ENCODE peak calls at places on chromosomes 12 and 14, in eight cellular contexts. Y is A549, S is HCT116, L is HL-60, C is GM12878, B is HepG2, O is SK-N-SH, X is K562. Z is an unnamed sample.

GRCh38 chr14:60622210-60622919 is 26.9 kb downstream of the SIX1 start:
- DNase-seq in Y (no peak), S (no peak), L (no peak), C (no peak), B (no peak), O (no peak), X (no peak), Z (no peak)

GRCh38 chr14:105028251-105028927 is 7.5 kb upstream of the CDCA4 start:
- DNase-seq in Y (no peak), S (no peak), L (no peak), C (no peak), B (no peak), O (no peak), X (no peak), Z (no peak)

GRCh38 chr14:100305446-100306255 is 593 bp downstream of the SLC25A29 start:
- DNase-seq in Y (no peak), S (no peak), L (peak), C (no peak), B (no peak), O (peak), X (peak), Z (peak)

GRCh38 chr14:23299986-23300686 is 2.5 kb downstream of the PPP1R3E start:
- DNase-seq in Y (no peak), S (no peak), L (no peak), C (no peak), B (no peak), O (no peak), X (no peak), Z (no peak)

GRCh38 chr12:81196595-81196994 is 118.7 kb downstream of the ACSS3 start:
- DNase-seq in Y (no peak), S (no peak), L (no peak), C (no peak), B (no peak), O (no peak), X (no peak), Z (no peak)

GRCh38 chr12:70798016-70798768 is 122.3 kb downstream of the PTPRR start:
- DNase-seq in Y (no peak), S (no peak), L (no peak), C (no peak), B (no peak), O (no peak), X (no peak), Z (no peak)

GRCh38 chr12:10610188-10610587 is 3.2 kb downstream of the MAGOHB start:
- DNase-seq in Y (no peak), S (no peak), L (no peak), C (no peak), B (no peak), O (no peak), X (no peak), Z (no peak)

GRCh38 chr12:89859513-89860220 is 151.0 kb upstream of the ATP2B1 start:
- DNase-seq in Y (no peak), S (no peak), L (no peak), C (no peak), B (no peak), O (no peak), X (no peak), Z (no peak)

GRCh38 chr14:71250347-71250746 is 343.1 kb downstream of the PCNX1 start:
- DNase-seq in Y (no peak), S (no peak), L (no peak), C (no peak), B (no peak), O (no peak), X (no peak), Z (no peak)

GRCh38 chr12:89936631-89937030 is 228.0 kb upstream of the ATP2B1 start:
- DNase-seq in Y (no peak), S (no peak), L (no peak), C (no peak), B (no peak), O (peak), X (no peak), Z (no peak)

GRCh38 chr14:52021971-52022600 is 32.7 kb downstream of the RTRAF start:
- DNase-seq in Y (no peak), S (no peak), L (no peak), C (peak), B (no peak), O (no peak), X (no peak), Z (no peak)

GRCh38 chr12:7146906-7147305 is 16.7 kb downstream of the CLSTN3 start:
- DNase-seq in Y (no peak), S (no peak), L (no peak), C (no peak), B (no peak), O (no peak), X (no peak), Z (no peak)

GRCh38 chr14:70525691-70526090 is 9.1 kb downstream of the ADAM20 start:
- DNase-seq in Y (no peak), S (no peak), L (no peak), C (no peak), B (no peak), O (peak), X (no peak), Z (no peak)

GRCh38 chr14:105914738-105915385 is 388.5 kb downstream of the TMEM121 start:
- DNase-seq in Y (no peak), S (no peak), L (no peak), C (no peak), B (no peak), O (no peak), X (no peak), Z (no peak)

GRCh38 chr14:56310643-56311042 is 192.4 kb downstream of the PELI2 start:
- DNase-seq in Y (no peak), S (no peak), L (no peak), C (no peak), B (no peak), O (no peak), X (no peak), Z (no peak)

GRCh38 chr14:22291406-22291805 is 297.6 kb downstream of the DAD1 start:
- DNase-seq in Y (no peak), S (no peak), L (no peak), C (no peak), B (no peak), O (no peak), X (no peak), Z (no peak)

GRCh38 chr12:107331912-107332311 is 238.6 kb upstream of the CRY1 start:
- DNase-seq in Y (no peak), S (no peak), L (no peak), C (no peak), B (no peak), O (no peak), X (no peak), Z (no peak)

GRCh38 chr12:2384533-2385328 is 331.9 kb downstream of the CACNA1C start:
- DNase-seq in Y (no peak), S (no peak), L (no peak), C (no peak), B (no peak), O (no peak), X (no peak), Z (no peak)

GRCh38 chr14:61560323-61560722 is 135.0 kb upstream of the HIF1A start:
- DNase-seq in Y (peak), S (no peak), L (no peak), C (no peak), B (peak), O (no peak), X (no peak), Z (no peak)

GRCh38 chr12:991350-992278 is 591 bp downstream of the ERC1 start:
- DNase-seq in Y (no peak), S (no peak), L (no peak), C (no peak), B (no peak), O (peak), X (peak), Z (peak)

GRCh38 chr14:94285158-94285557 is 7.9 kb downstream of the SERPINA10 start:
- DNase-seq in Y (no peak), S (no peak), L (no peak), C (no peak), B (no peak), O (no peak), X (no peak), Z (no peak)

GRCh38 chr14:43754838-43755237 is 752.2 kb downstream of the FSCB start:
- DNase-seq in Y (no peak), S (no peak), L (no peak), C (no peak), B (no peak), O (no peak), X (no peak), Z (peak)

GRCh38 chr14:61514927-61515326 is 180.4 kb upstream of the HIF1A start:
- DNase-seq in Y (no peak), S (no peak), L (no peak), C (no peak), B (no peak), O (no peak), X (no peak), Z (no peak)

GRCh38 chr12:47828967-47829482 is 9.3 kb upstream of the HDAC7 start:
- DNase-seq in Y (peak), S (peak), L (peak), C (no peak), B (no peak), O (peak), X (peak), Z (peak)

GRCh38 chr14:81211844-81212243 is 8.9 kb downstream of the GTF2A1 start:
- DNase-seq in Y (peak), S (no peak), L (peak), C (no peak), B (peak), O (peak), X (no peak), Z (peak)

GRCh38 chr12:92411687-92412086 is 266.0 kb upstream of the BTG1 start:
- DNase-seq in Y (no peak), S (no peak), L (no peak), C (no peak), B (no peak), O (peak), X (no peak), Z (no peak)

GRCh38 chr12:92417343-92417742 is 271.7 kb upstream of the BTG1 start:
- DNase-seq in Y (no peak), S (no peak), L (no peak), C (no peak), B (no peak), O (no peak), X (no peak), Z (no peak)

GRCh38 chr12:92416385-92416812 is 270.8 kb upstream of the BTG1 start:
- DNase-seq in Y (no peak), S (no peak), L (no peak), C (no peak), B (no peak), O (no peak), X (no peak), Z (no peak)

GRCh38 chr12:92412931-92413685 is 267.5 kb upstream of the BTG1 start:
- DNase-seq in Y (no peak), S (no peak), L (no peak), C (no peak), B (no peak), O (no peak), X (no peak), Z (no peak)

DNA sequence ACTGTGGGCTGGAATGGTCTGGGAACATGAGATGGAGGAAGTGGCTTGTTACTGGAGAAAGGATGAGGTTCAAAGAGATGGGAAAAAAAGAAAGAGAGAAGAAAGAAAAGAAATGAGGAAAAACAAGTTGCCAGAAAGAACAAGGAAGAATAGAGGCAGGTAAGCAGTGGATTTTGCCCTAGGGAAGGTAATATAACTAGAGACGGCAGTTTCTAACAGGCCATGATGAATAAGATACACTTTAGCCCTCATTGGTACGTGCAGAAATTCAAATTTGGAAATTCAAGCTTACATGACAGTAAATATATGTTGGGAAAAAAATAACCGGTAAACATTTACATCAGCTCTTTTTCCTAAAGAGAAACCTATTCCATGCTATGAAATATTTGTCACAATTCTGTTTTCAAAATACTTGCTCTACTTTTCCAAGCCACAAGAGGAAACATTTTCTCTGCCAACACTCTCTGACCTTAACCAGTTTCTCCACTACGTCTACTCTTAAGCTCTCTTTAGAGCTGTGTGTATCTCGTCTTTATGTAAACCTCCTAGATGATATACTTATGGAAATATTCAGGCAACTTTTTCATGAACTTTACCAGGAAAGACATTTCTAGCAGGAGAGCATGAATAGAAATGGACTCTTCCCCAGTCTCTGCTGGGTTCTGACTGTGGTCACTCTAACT is 268.9 kb upstream of the BTG1 start:
- DNase-seq in Y (no peak), S (no peak), L (no peak), C (no peak), B (no peak), O (no peak), X (no peak), Z (no peak)
- TF ChIP-seq REST in Y (no peak), S (no peak), L (no peak), C (no peak), B (no peak), O (no peak), X (no peak), Z (no peak)

GRCh38 chr12:93852067-93852466 is 174.9 kb downstream of the CRADD start:
- DNase-seq in Y (no peak), S (no peak), L (no peak), C (no peak), B (no peak), O (peak), X (no peak), Z (no peak)
- TF ChIP-seq REST in Y (no peak), S (no peak), L (no peak), C (no peak), B (no peak), O (no peak), X (no peak), Z (no peak)

GRCh38 chr12:101877816-101878811 is 734 bp downstream of the DRAM1 start:
- DNase-seq in Y (peak), S (no peak), L (no peak), C (no peak), B (peak), O (peak), X (peak), Z (peak)
- TF ChIP-seq REST in Y (no peak), S (no peak), L (no peak), C (no peak), B (no peak), O (no peak), X (no peak), Z (no peak)

GRCh38 chr12:108803428-108804105 is 53.8 kb downstream of the SSH1 start:
- DNase-seq in Y (peak), S (peak), L (peak), C (peak), B (peak), O (peak), X (peak), Z (peak)
- TF ChIP-seq REST in Y (no peak), S (no peak), L (no peak), C (no peak), B (no peak), O (no peak), X (no peak), Z (no peak)

GRCh38 chr14:99116741-99117295 is 155.2 kb downstream of the BCL11B start:
- DNase-seq in Y (no peak), S (no peak), L (no peak), C (no peak), B (no peak), O (no peak), X (no peak), Z (no peak)
- TF ChIP-seq REST in Y (no peak), S (no peak), L (no peak), C (no peak), B (no peak), O (no peak), X (no peak), Z (no peak)

GRCh38 chr12:12456637-12457036 is 99.8 kb downstream of the BORCS5 start:
- DNase-seq in Y (no peak), S (no peak), L (no peak), C (no peak), B (no peak), O (no peak), X (no peak), Z (no peak)
- TF ChIP-seq REST in Y (no peak), S (no peak), L (no peak), C (no peak), B (no peak), O (no peak), X (no peak), Z (no peak)

GRCh38 chr14:33647385-33647786 is 303.5 kb downstream of the EGLN3 start:
- DNase-seq in Y (peak), S (no peak), L (no peak), C (no peak), B (no peak), O (no peak), X (no peak), Z (no peak)
- TF ChIP-seq REST in Y (no peak), S (no peak), L (no peak), C (no peak), B (no peak), O (no peak), X (no peak), Z (no peak)

GRCh38 chr12:96400631-96401060 is 407 bp upstream of the CDK17 start:
- DNase-seq in Y (peak), S (no peak), L (peak), C (peak), B (peak), O (no peak), X (no peak), Z (no peak)

GRCh38 chr12:96402061-96402460 is 1.8 kb upstream of the CDK17 start:
- DNase-seq in Y (no peak), S (no peak), L (no peak), C (no peak), B (no peak), O (no peak), X (no peak), Z (peak)

GRCh38 chr12:96403870-96404269 is 3.6 kb upstream of the CDK17 start:
- DNase-seq in Y (no peak), S (no peak), L (no peak), C (peak), B (no peak), O (no peak), X (no peak), Z (peak)

GRCh38 chr12:96401061-96401871 is 1.0 kb upstream of the CDK17 start:
- DNase-seq in Y (peak), S (peak), L (peak), C (peak), B (peak), O (peak), X (peak), Z (peak)

DNA sequence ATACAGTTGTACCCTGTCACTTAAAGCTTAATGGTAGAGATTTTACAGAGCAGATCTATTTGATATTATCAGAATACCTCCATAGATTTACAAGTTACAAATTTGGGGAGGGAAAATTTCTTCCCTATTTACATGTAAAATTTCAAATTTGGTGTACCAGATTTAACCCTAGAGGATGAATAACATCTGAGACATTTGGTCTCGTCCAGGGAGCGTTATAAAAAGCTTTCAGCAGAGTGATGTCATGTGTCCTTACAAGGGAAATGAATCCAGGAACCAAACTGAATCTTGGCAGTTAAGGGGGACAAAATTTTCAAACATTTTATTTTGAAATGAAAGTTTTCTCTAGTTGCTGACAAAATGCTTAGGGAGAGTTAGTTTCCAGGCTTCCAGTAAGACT is 4.4 kb upstream of the CDK17 start:
- DNase-seq in Y (no peak), S (no peak), L (no peak), C (no peak), B (no peak), O (no peak), X (no peak), Z (no peak)
- TF ChIP-seq REST in Y (no peak), S (no peak), L (no peak), C (no peak), B (no peak), O (no peak), X (no peak), Z (no peak)

GRCh38 chr14:102939329-102939728 is 16.9 kb downstream of the AMN start:
- DNase-seq in Y (no peak), S (no peak), L (no peak), C (no peak), B (no peak), O (no peak), X (no peak), Z (no peak)

GRCh38 chr14:102941419-102942011 is 19.1 kb downstream of the AMN start:
- DNase-seq in Y (no peak), S (no peak), L (no peak), C (no peak), B (no peak), O (no peak), X (no peak), Z (no peak)

GRCh38 chr14:102939820-102940561 is 17.5 kb downstream of the AMN start:
- DNase-seq in Y (no peak), S (no peak), L (no peak), C (no peak), B (no peak), O (no peak), X (no peak), Z (no peak)

GRCh38 chr14:102942069-102942468 is 19.6 kb downstream of the AMN start:
- DNase-seq in Y (no peak), S (no peak), L (no peak), C (no peak), B (no peak), O (no peak), X (no peak), Z (no peak)

DNA sequence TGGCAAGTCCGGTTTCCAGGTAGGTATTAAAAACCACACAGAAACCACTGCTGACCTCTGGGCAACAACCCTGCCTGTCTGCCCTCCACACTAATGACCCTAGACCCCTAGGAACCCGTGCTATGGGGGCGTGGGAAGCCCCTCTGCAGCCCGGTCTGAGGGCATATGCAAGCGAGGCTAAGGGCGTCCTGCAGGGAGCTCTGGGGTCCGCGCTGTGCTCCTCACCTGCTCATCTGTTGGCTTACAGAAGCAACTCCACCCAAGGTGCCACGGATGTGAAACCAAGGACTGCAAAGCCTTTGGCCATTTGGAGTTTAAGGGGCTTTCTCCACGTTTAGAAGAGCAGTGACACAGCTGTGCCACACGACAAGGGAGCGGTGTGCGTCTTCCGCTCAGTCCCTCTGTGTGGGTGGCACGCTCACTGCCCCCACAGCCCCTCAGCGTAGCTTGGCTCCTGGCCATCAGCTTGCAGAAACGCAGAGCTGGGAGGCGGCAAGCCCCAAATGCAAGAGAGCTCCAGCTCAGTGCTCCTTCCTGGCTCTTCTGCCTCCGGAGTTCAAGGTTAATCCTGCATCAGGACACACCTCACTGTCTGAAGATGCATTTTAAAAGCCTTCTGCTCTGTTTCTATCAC is 18.4 kb downstream of the AMN start:
- DNase-seq in Y (no peak), S (no peak), L (no peak), C (no peak), B (no peak), O (no peak), X (no peak), Z (no peak)
- TF ChIP-seq REST in Y (no peak), S (no peak), L (no peak), C (no peak), B (no peak), O (no peak), X (no peak), Z (no peak)